ENCODE peak calls at places on chromosomes 6 and 20, in nine cellular contexts. One of them, this sample, is unnamed. For H3K9me3 and H3K4me1, the result is how much of the 10 kb centered on the place peaks cover.

GRCh38 chr6:830667-831327 is 137.9 kb upstream of the EXOC2 start:
- DNase-seq in right cardiac atrium: no peak
- DNase-seq in left ventricle myocardium inferior: no peak
- DNase-seq in psoas muscle: no peak
- DNase-seq in adrenal gland: no peak
- DNase-seq in Caco-2: no peak
- DNase-seq in suprapubic skin: no peak
- DNase-seq in GM23248: no peak
- DNase-seq in CD4-positive, CD25-positive, alpha-beta regulatory T cell: no peak
- DNase-seq in this sample: no peak

GRCh38 chr6:37867756-37868446 is 48.4 kb downstream of the ZFAND3 start:
- DNase-seq in CD4-positive, CD25-positive, alpha-beta regulatory T cell: no peak
- DNase-seq in Caco-2: no peak
- DNase-seq in left ventricle myocardium inferior: no peak
- DNase-seq in psoas muscle: no peak
- DNase-seq in right cardiac atrium: no peak
- DNase-seq in suprapubic skin: no peak
- DNase-seq in adrenal gland: no peak
- DNase-seq in GM23248: no peak
- DNase-seq in this sample: no peak

GRCh38 chr6:126848119-126848518 is 270.4 kb upstream of the RSPO3 start:
- DNase-seq in adrenal gland: no peak
- DNase-seq in GM23248: no peak
- DNase-seq in suprapubic skin: no peak
- DNase-seq in Caco-2: no peak
- DNase-seq in psoas muscle: no peak
- DNase-seq in right cardiac atrium: no peak
- DNase-seq in CD4-positive, CD25-positive, alpha-beta regulatory T cell: no peak
- DNase-seq in left ventricle myocardium inferior: no peak
- DNase-seq in this sample: no peak

GRCh38 chr20:19775353-19776201 is 17.5 kb downstream of the RIN2 start:
- DNase-seq in right cardiac atrium: no peak
- DNase-seq in GM23248: peak
- DNase-seq in suprapubic skin: no peak
- DNase-seq in CD4-positive, CD25-positive, alpha-beta regulatory T cell: no peak
- DNase-seq in Caco-2: peak
- DNase-seq in adrenal gland: no peak
- DNase-seq in left ventricle myocardium inferior: no peak
- DNase-seq in psoas muscle: no peak
- DNase-seq in this sample: no peak

GRCh38 chr6:38806271-38806670 is 91.2 kb downstream of the DNAH8 start:
- DNase-seq in psoas muscle: no peak
- DNase-seq in GM23248: no peak
- DNase-seq in Caco-2: no peak
- DNase-seq in adrenal gland: no peak
- DNase-seq in left ventricle myocardium inferior: no peak
- DNase-seq in suprapubic skin: no peak
- DNase-seq in right cardiac atrium: no peak
- DNase-seq in CD4-positive, CD25-positive, alpha-beta regulatory T cell: no peak
- DNase-seq in this sample: no peak

GRCh38 chr6:29759457-29759856 is 36.2 kb downstream of the HLA-F start:
- DNase-seq in right cardiac atrium: no peak
- DNase-seq in left ventricle myocardium inferior: no peak
- DNase-seq in CD4-positive, CD25-positive, alpha-beta regulatory T cell: no peak
- DNase-seq in adrenal gland: no peak
- DNase-seq in suprapubic skin: no peak
- DNase-seq in psoas muscle: no peak
- DNase-seq in Caco-2: no peak
- DNase-seq in GM23248: no peak
- DNase-seq in this sample: no peak

GRCh38 chr6:101445527-101445926 is 52.0 kb downstream of the GRIK2 start:
- DNase-seq in GM23248: peak
- DNase-seq in left ventricle myocardium inferior: no peak
- DNase-seq in psoas muscle: no peak
- DNase-seq in right cardiac atrium: no peak
- DNase-seq in Caco-2: no peak
- DNase-seq in CD4-positive, CD25-positive, alpha-beta regulatory T cell: no peak
- DNase-seq in adrenal gland: no peak
- DNase-seq in suprapubic skin: no peak
- DNase-seq in this sample: no peak

GRCh38 chr6:26103141-26103769 is 16.0 kb downstream of the HFE start:
- DNase-seq in Caco-2: no peak
- DNase-seq in CD4-positive, CD25-positive, alpha-beta regulatory T cell: no peak
- DNase-seq in GM23248: peak
- DNase-seq in suprapubic skin: no peak
- DNase-seq in left ventricle myocardium inferior: no peak
- DNase-seq in right cardiac atrium: no peak
- DNase-seq in psoas muscle: no peak
- DNase-seq in adrenal gland: no peak
- DNase-seq in this sample: peak

GRCh38 chr6:116451916-116452315 is 9.3 kb upstream of the CALHM6 start:
- DNase-seq in psoas muscle: no peak
- DNase-seq in Caco-2: no peak
- DNase-seq in left ventricle myocardium inferior: no peak
- DNase-seq in CD4-positive, CD25-positive, alpha-beta regulatory T cell: no peak
- DNase-seq in right cardiac atrium: no peak
- DNase-seq in suprapubic skin: no peak
- DNase-seq in adrenal gland: no peak
- DNase-seq in GM23248: no peak
- DNase-seq in this sample: no peak

GRCh38 chr6:56695702-56696101 is 53.0 kb upstream of the DST start:
- DNase-seq in right cardiac atrium: no peak
- DNase-seq in Caco-2: no peak
- DNase-seq in psoas muscle: no peak
- DNase-seq in left ventricle myocardium inferior: no peak
- DNase-seq in CD4-positive, CD25-positive, alpha-beta regulatory T cell: no peak
- DNase-seq in suprapubic skin: no peak
- DNase-seq in adrenal gland: no peak
- DNase-seq in GM23248: peak
- DNase-seq in this sample: no peak

GRCh38 chr6:7138921-7139358 is 31.2 kb downstream of the RREB1 start:
- DNase-seq in GM23248: no peak
- DNase-seq in suprapubic skin: no peak
- DNase-seq in adrenal gland: no peak
- DNase-seq in right cardiac atrium: no peak
- DNase-seq in left ventricle myocardium inferior: no peak
- DNase-seq in CD4-positive, CD25-positive, alpha-beta regulatory T cell: peak
- DNase-seq in psoas muscle: no peak
- DNase-seq in Caco-2: peak
- DNase-seq in this sample: peak

GRCh38 chr6:158353851-158354508 is 41.7 kb downstream of the TULP4 start:
- DNase-seq in GM23248: peak
- DNase-seq in suprapubic skin: no peak
- DNase-seq in Caco-2: no peak
- DNase-seq in left ventricle myocardium inferior: no peak
- DNase-seq in right cardiac atrium: no peak
- DNase-seq in adrenal gland: no peak
- DNase-seq in CD4-positive, CD25-positive, alpha-beta regulatory T cell: no peak
- DNase-seq in psoas muscle: no peak
- DNase-seq in this sample: no peak

GRCh38 chr6:169171010-169171409 is 82.6 kb downstream of the THBS2 start:
- DNase-seq in GM23248: no peak
- DNase-seq in left ventricle myocardium inferior: no peak
- DNase-seq in psoas muscle: no peak
- DNase-seq in CD4-positive, CD25-positive, alpha-beta regulatory T cell: no peak
- DNase-seq in right cardiac atrium: no peak
- DNase-seq in adrenal gland: no peak
- DNase-seq in Caco-2: no peak
- DNase-seq in suprapubic skin: no peak
- DNase-seq in this sample: no peak

GRCh38 chr6:81023007-81023582 is 729.4 kb downstream of the TENT5A start:
- DNase-seq in psoas muscle: no peak
- DNase-seq in CD4-positive, CD25-positive, alpha-beta regulatory T cell: no peak
- DNase-seq in adrenal gland: no peak
- DNase-seq in right cardiac atrium: no peak
- DNase-seq in GM23248: no peak
- DNase-seq in suprapubic skin: no peak
- DNase-seq in left ventricle myocardium inferior: no peak
- DNase-seq in Caco-2: no peak
- DNase-seq in this sample: no peak
- H3K9me3 ChIP-seq in psoas muscle: under half
- H3K9me3 ChIP-seq in CD4-positive, CD25-positive, alpha-beta regulatory T cell: under half
- H3K9me3 ChIP-seq in adrenal gland: under half
- H3K9me3 ChIP-seq in right cardiac atrium: under half
- H3K9me3 ChIP-seq in GM23248: under half
- H3K9me3 ChIP-seq in suprapubic skin: under half
- H3K9me3 ChIP-seq in left ventricle myocardium inferior: under half
- H3K9me3 ChIP-seq in Caco-2: under half
- H3K9me3 ChIP-seq in this sample: under half

GRCh38 chr6:161228096-161228495 is 45.8 kb downstream of the AGPAT4 start:
- DNase-seq in psoas muscle: peak
- DNase-seq in right cardiac atrium: no peak
- DNase-seq in CD4-positive, CD25-positive, alpha-beta regulatory T cell: no peak
- DNase-seq in adrenal gland: no peak
- DNase-seq in Caco-2: no peak
- DNase-seq in GM23248: peak
- DNase-seq in suprapubic skin: no peak
- DNase-seq in left ventricle myocardium inferior: no peak
- DNase-seq in this sample: no peak

GRCh38 chr6:161227004-161227950 is 46.6 kb downstream of the AGPAT4 start:
- DNase-seq in psoas muscle: no peak
- DNase-seq in GM23248: no peak
- DNase-seq in right cardiac atrium: no peak
- DNase-seq in Caco-2: no peak
- DNase-seq in CD4-positive, CD25-positive, alpha-beta regulatory T cell: no peak
- DNase-seq in adrenal gland: no peak
- DNase-seq in left ventricle myocardium inferior: no peak
- DNase-seq in suprapubic skin: no peak
- DNase-seq in this sample: no peak

GRCh38 chr6:161225677-161226004 is 48.2 kb downstream of the AGPAT4 start:
- DNase-seq in Caco-2: no peak
- DNase-seq in psoas muscle: no peak
- DNase-seq in right cardiac atrium: no peak
- DNase-seq in left ventricle myocardium inferior: no peak
- DNase-seq in adrenal gland: no peak
- DNase-seq in suprapubic skin: no peak
- DNase-seq in GM23248: no peak
- DNase-seq in CD4-positive, CD25-positive, alpha-beta regulatory T cell: no peak
- DNase-seq in this sample: no peak

GRCh38 chr6:161223646-161224045 is 50.2 kb downstream of the AGPAT4 start:
- DNase-seq in adrenal gland: no peak
- DNase-seq in right cardiac atrium: no peak
- DNase-seq in psoas muscle: no peak
- DNase-seq in suprapubic skin: no peak
- DNase-seq in CD4-positive, CD25-positive, alpha-beta regulatory T cell: no peak
- DNase-seq in Caco-2: no peak
- DNase-seq in left ventricle myocardium inferior: no peak
- DNase-seq in GM23248: no peak
- DNase-seq in this sample: no peak

DNA sequence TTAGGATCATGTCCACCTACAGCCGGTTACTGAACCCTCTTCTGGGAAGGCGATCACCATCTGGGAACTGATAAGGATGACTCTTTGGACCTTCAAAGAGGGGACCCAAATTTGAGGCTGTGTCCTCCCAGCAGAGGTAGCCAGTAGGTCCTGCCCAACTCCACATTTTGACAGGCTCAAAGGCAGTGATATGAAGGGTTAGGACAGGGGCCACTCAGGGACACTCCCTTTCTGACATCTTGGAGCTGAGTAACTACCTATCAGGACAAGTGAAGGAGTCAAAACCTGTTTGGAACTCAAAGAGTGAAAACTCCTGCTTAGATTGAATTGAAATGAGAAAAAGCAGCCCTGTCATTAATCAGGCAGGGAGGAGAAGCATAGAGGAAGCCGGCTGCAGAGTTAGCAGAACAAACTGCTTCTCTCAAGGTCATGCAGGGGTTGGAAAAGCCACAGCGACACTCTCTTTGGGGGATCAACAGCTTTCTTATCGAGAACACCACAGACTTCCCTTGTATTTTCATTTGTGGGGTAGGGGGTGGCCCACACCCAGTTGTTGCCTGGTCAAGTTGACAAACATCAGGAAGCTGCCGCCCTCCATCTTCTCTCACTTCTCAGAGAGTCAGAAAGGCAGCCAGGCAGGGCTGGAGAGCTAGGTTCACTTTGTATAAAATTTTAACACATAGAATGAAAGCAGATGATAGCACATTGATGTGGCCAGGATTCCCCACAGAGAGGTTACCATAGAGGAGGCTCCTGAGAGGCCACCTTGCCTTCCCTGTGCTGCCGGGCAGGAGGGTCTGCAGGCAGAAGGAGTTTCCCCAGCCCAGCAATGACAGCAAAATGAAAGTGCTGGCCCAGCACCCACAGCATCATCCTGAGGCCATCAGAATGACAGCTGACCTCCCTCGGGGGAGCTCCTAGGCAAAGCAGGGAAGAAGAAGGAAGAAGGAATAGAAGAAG is 47.6 kb downstream of the AGPAT4 start:
- DNase-seq in psoas muscle: no peak
- DNase-seq in left ventricle myocardium inferior: no peak
- DNase-seq in adrenal gland: no peak
- DNase-seq in GM23248: no peak
- DNase-seq in right cardiac atrium: no peak
- DNase-seq in Caco-2: no peak
- DNase-seq in CD4-positive, CD25-positive, alpha-beta regulatory T cell: no peak
- DNase-seq in suprapubic skin: no peak
- DNase-seq in this sample: no peak
- H3K4me3 ChIP-seq in psoas muscle: no peak
- H3K4me3 ChIP-seq in left ventricle myocardium inferior: peak
- H3K4me3 ChIP-seq in adrenal gland: no peak
- H3K4me3 ChIP-seq in GM23248: no peak
- H3K4me3 ChIP-seq in right cardiac atrium: no peak
- H3K4me3 ChIP-seq in Caco-2: no peak
- H3K4me3 ChIP-seq in CD4-positive, CD25-positive, alpha-beta regulatory T cell: no peak
- H3K4me3 ChIP-seq in suprapubic skin: no peak
- H3K4me3 ChIP-seq in this sample: no peak

DNA sequence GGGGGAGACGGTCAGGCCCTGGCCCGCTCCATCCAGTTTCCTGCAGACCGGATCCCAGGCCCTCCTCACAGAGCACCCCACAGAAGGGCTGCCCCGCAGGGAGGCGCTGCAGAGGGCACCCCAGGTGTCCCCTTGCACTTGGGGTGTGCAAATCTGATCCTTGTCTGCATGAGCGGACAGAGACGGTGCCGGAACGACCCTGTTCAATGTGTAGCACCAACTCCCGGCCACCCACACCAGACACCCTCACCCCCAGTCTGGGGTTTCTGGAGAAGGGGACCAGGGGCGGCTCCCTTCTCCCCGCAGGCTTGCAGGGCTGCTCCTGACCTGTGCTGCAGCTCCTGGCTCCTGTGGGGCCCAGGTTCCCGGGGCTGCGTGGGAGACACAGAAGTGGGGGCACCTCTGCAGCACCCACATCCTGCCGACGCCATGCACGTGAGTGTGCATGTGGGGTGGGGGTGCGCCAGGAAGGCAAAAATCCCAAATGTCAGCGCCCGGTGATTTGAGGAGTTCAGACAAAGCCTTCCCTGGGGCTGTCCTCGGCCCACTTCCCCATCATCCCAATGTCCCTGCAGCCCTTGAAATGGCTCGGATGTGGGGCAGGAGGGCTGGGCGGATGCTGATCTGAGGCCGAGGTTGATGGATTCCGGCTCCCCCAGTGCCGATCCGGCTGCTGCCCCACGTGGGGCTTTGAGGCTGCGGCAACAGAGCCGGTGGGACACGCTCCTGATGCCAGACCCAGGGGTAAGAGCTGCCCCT is 85.3 kb upstream of the BHLHE23 start:
- DNase-seq in left ventricle myocardium inferior: peak
- DNase-seq in right cardiac atrium: no peak
- DNase-seq in adrenal gland: peak
- DNase-seq in CD4-positive, CD25-positive, alpha-beta regulatory T cell: no peak
- DNase-seq in Caco-2: peak
- DNase-seq in suprapubic skin: peak
- DNase-seq in psoas muscle: no peak
- DNase-seq in GM23248: no peak
- DNase-seq in this sample: peak
- H3K4me1 ChIP-seq in left ventricle myocardium inferior: under half
- H3K4me1 ChIP-seq in right cardiac atrium: under half
- H3K4me1 ChIP-seq in adrenal gland: under half
- H3K4me1 ChIP-seq in CD4-positive, CD25-positive, alpha-beta regulatory T cell: under half
- H3K4me1 ChIP-seq in Caco-2: under half
- H3K4me1 ChIP-seq in suprapubic skin: under half
- H3K4me1 ChIP-seq in psoas muscle: under half
- H3K4me1 ChIP-seq in GM23248: under half
- H3K4me1 ChIP-seq in this sample: under half

GRCh38 chr20:56322661-56323060 is 36.1 kb upstream of the FAM210B start:
- DNase-seq in right cardiac atrium: no peak
- DNase-seq in psoas muscle: no peak
- DNase-seq in Caco-2: no peak
- DNase-seq in CD4-positive, CD25-positive, alpha-beta regulatory T cell: no peak
- DNase-seq in GM23248: peak
- DNase-seq in left ventricle myocardium inferior: no peak
- DNase-seq in adrenal gland: no peak
- DNase-seq in suprapubic skin: no peak
- DNase-seq in this sample: no peak
- H3K9me3 ChIP-seq in right cardiac atrium: under half
- H3K9me3 ChIP-seq in psoas muscle: under half
- H3K9me3 ChIP-seq in Caco-2: under half
- H3K9me3 ChIP-seq in CD4-positive, CD25-positive, alpha-beta regulatory T cell: under half
- H3K9me3 ChIP-seq in GM23248: under half
- H3K9me3 ChIP-seq in left ventricle myocardium inferior: under half
- H3K9me3 ChIP-seq in adrenal gland: under half
- H3K9me3 ChIP-seq in suprapubic skin: under half
- H3K9me3 ChIP-seq in this sample: under half

This sample was measured in HAP-1.